ENCODE peak calls at places on chromosome 19, in nine cellular contexts. S, K, Y, G, L, H, I, M and A are unnamed samples.

GRCh38 chr19:19259741-19260140 is 13.4 kb downstream of the TM6SF2 start:
- DNase-seq in M (no peak), Y (no peak), S (no peak), I (no peak), K (peak; percentile 14), H (peak; percentile 8), G (peak; percentile 11), L (peak; percentile 26), A (no peak)

GRCh38 chr19:28642787-28643186 is 570.2 kb downstream of the UQCRFS1 start:
- DNase-seq in K (no peak), S (no peak), L (no peak), Y (no peak), M (no peak), I (no peak), H (no peak), G (no peak), A (no peak)

GRCh38 chr19:23118400-23118799 is 1.6 kb downstream of the ZNF730 start:
- DNase-seq in H (no peak), K (no peak), Y (no peak), G (no peak), M (no peak), S (no peak), L (no peak), I (no peak), A (no peak)

GRCh38 chr19:47231215-47232054 is 436 bp upstream of the BBC3 start:
- DNase-seq in K (peak; percentile 87), S (peak; percentile 85), Y (no peak), L (peak; percentile 85), I (peak; percentile 95), H (no peak), M (peak; percentile 93), G (peak; percentile 90), A (peak; percentile 86)

GRCh38 chr19:41416194-41416674 is 10.9 kb downstream of the B3GNT8 start:
- DNase-seq in H (no peak), S (no peak), L (no peak), M (no peak), G (no peak), Y (no peak), I (no peak), K (no peak), A (no peak)

GRCh38 chr19:8371011-8371804 is 7.3 kb downstream of the ANGPTL4 start:
- DNase-seq in Y (no peak), S (no peak), I (no peak), K (no peak), G (no peak), M (no peak), H (no peak), L (no peak), A (no peak)

GRCh38 chr19:10858204-10858828 is 10.1 kb downstream of the C19orf38 start:
- DNase-seq in S (no peak), I (no peak), L (peak; percentile 47), Y (no peak), K (peak; percentile 33), G (no peak), M (peak; percentile 34), H (no peak), A (no peak)

GRCh38 chr19:41456342-41456918 is 13.5 kb downstream of the ERICH4 start:
- DNase-seq in K (peak; percentile 20), H (no peak), M (no peak), I (no peak), L (peak; percentile 72), S (no peak), G (peak; percentile 56), Y (no peak), A (no peak)

GRCh38 chr19:531009-531752 is 379 bp upstream of the CDC34 start:
- DNase-seq in S (peak; percentile 93), L (peak; percentile 82), I (peak; percentile 91), M (peak; percentile 98), G (peak; percentile 76), K (peak; percentile 79), Y (no peak), H (peak; percentile 21), A (peak; percentile 99)

GRCh38 chr19:50817941-50818858 is 5.4 kb downstream of the KLK1 start:
- DNase-seq in S (peak; percentile 50), I (no peak), H (no peak), K (no peak), G (no peak), L (peak; percentile 10), M (peak; percentile 26), Y (no peak), A (peak; percentile 73)

GRCh38 chr19:47190167-47190727 is 40.8 kb downstream of the BBC3 start:
- DNase-seq in H (no peak), S (peak; percentile 46), I (peak; percentile 76), L (peak; percentile 87), K (peak; percentile 85), Y (peak; percentile 37), M (no peak), G (peak; percentile 71), A (no peak)

GRCh38 chr19:16588089-16588823 is 16.0 kb upstream of the SLC35E1 start:
- DNase-seq in I (no peak), H (no peak), G (peak; percentile 19), L (peak; percentile 39), M (peak; percentile 62), Y (no peak), K (peak; percentile 13), S (no peak), A (peak; percentile 76)

GRCh38 chr19:1837625-1838105 is 10.6 kb downstream of the REXO1 start:
- DNase-seq in K (no peak), M (peak; percentile 61), S (peak; percentile 24), L (peak; percentile 32), Y (no peak), G (no peak), I (no peak), H (no peak), A (peak; percentile 67)

GRCh38 chr19:49335071-49335783 is at the start of gene CD37:
- DNase-seq in H (no peak), I (no peak), Y (no peak), S (no peak), G (no peak), M (peak; percentile 53), L (no peak), K (no peak), A (peak; percentile 64)

GRCh38 chr19:45498411-45499195 is at the start of gene PPM1N:
- DNase-seq in Y (no peak), K (no peak), I (no peak), G (peak; percentile 17), M (peak; percentile 58), H (no peak), S (no peak), L (no peak), A (peak; percentile 62)
- TF ChIP-seq CTCF in Y (no peak), K (no peak), I (no peak), G (peak; percentile 3), M (no peak), H (peak; percentile 44), S (no peak), L (no peak), A (no peak)

DNA sequence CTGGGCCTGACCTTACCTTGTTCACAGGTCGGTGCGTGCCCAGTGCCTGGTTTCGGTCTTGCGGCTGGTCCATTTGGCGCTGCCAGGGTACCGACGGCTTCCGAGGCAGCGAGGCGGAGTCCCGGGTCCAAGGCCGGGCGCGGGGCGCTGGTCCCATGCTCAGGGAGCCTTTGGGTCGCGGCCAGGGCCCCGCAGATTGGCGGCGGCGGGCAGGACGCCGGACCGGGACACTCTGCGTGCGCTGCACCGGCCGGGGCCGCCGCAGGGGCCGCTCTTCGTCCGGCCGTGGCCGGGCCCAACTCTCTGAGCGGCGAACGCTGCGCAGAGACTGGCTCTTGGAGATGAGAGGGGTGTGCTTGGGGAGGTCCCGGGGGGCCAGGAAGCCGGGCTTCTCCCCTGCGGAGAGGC is 3.3 kb upstream of the WIZ start:
- DNase-seq in Y (no peak), M (no peak), S (no peak), K (no peak), I (no peak), G (no peak), H (no peak), L (no peak), A (no peak)
- TF ChIP-seq CTCF in Y (peak; percentile 14), M (no peak), S (no peak), K (peak; percentile 28), I (peak; percentile 49), G (peak; percentile 36), H (peak; percentile 34), L (peak; percentile 9), A (no peak)

DNA sequence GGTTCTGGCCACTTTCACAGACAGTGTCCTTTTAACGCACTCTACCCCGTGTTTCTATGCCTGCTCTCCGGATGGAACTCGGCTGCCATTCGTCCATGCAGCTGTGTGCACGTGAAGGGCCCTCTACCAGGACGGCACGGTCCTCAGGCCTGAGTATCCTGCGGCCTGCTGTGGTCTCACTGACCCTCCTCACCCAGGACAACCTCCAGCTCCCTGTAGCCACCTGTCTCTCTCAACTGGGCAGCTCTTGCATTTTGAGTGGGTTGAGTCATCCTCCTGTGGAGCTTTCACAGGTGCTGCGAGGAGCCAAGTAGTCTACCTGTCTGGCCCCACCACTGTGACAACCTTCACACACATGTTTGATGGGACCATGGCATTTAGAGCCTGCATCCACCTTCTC is 321.7 kb upstream of the TSHZ3 start:
- DNase-seq in H (no peak), S (no peak), L (no peak), G (no peak), M (no peak), Y (no peak), K (no peak), I (no peak), A (no peak)
- TF ChIP-seq CTCF in H (no peak), S (no peak), L (no peak), G (no peak), M (no peak), Y (no peak), K (no peak), I (no peak), A (no peak)

GRCh38 chr19:4622695-4623421 is 16.5 kb upstream of the TNFAIP8L1 start:
- DNase-seq in M (no peak), H (no peak), G (no peak), L (no peak), I (no peak), Y (no peak), K (no peak), S (no peak), A (no peak)

GRCh38 chr19:4620675-4621074 is 18.6 kb upstream of the TNFAIP8L1 start:
- DNase-seq in G (no peak), L (no peak), K (no peak), M (no peak), Y (no peak), H (no peak), I (no peak), S (no peak), A (no peak)

GRCh38 chr19:4624301-4624700 is 15.0 kb upstream of the TNFAIP8L1 start:
- DNase-seq in H (no peak), M (no peak), S (no peak), L (no peak), K (no peak), I (no peak), Y (no peak), G (no peak), A (no peak)

GRCh38 chr19:4619668-4620294 is 19.5 kb upstream of the TNFAIP8L1 start:
- DNase-seq in S (no peak), M (no peak), I (no peak), H (no peak), L (no peak), G (no peak), K (no peak), Y (no peak), A (no peak)

DNA sequence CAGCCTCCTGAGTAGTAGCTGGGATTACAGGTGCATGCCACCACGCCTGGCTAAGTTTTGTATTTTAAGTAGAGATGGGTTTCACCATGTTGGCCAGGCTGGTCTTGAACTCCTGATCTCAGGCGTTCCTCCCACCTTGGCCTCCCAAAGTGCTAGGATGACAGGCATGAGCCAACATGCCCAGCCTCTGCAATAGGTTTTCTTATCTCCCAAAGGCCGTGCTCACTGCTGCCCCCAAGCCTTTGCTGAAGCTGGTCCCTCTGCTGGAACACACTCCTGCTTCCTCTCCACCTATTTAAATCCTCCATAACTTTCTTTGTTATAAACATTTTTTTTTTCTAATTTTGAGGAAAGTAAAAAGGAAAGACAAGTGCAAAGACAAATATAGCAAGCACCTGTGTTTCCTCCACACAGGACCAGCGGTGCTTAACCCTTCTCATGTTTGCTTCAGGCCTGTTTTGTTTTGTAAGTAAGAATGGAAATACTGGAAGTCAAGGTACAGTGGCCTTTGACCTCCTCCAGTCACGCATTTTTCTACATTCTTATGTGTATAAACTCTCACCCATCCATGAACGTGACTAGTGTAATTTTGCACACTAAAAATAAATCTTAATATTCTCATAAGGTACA is 14.5 kb upstream of the TNFAIP8L1 start:
- DNase-seq in S (no peak), M (no peak), G (peak; percentile 32), K (peak; percentile 17), H (no peak), I (no peak), Y (no peak), L (peak; percentile 39), A (no peak)
- TF ChIP-seq CTCF in S (peak; percentile 31), M (no peak), G (peak; percentile 35), K (no peak), H (peak; percentile 64), I (no peak), Y (peak; percentile 21), L (peak; percentile 42), A (no peak)